ENCODE peak calls at places on chromosomes 1 and 21, in six cellular contexts. N is NCI-H1092, V is AG10803, X is NCI-H69, B is AG08396, A is nephron progenitor cell. I is an unnamed sample.

GRCh38 chr1:155127672-155128468 is at the start of gene EFNA1:
- DNase-seq in N (no peak), V (no peak), X (peak; percentile 82), B (peak; percentile 58), A (peak; percentile 76), I (no peak)

GRCh38 chr1:194474701-194475100 is 1288.3 kb upstream of the B3GALT2 start:
- DNase-seq in N (no peak), V (no peak), X (peak; percentile 89), B (no peak), A (no peak), I (peak; percentile 75)

GRCh38 chr21:29508311-29508710 is 209.6 kb downstream of the BACH1 start:
- DNase-seq in N (no peak), V (no peak), X (no peak), B (no peak), A (no peak), I (no peak)

GRCh38 chr21:39003982-39004775 is 179.1 kb downstream of the PSMG1 start:
- DNase-seq in N (peak; percentile 24), V (peak; percentile 68), X (peak; percentile 10), B (peak; percentile 62), A (no peak), I (no peak)

GRCh38 chr21:36654341-36654740 is 44.6 kb upstream of the SIM2 start:
- DNase-seq in N (no peak), V (no peak), X (no peak), B (no peak), A (no peak), I (no peak)

GRCh38 chr1:77900687-77901293 is 12.4 kb downstream of the NEXN start:
- DNase-seq in N (no peak), V (peak; percentile 69), X (peak; percentile 55), B (peak; percentile 18), A (peak; percentile 19), I (peak; percentile 14)

GRCh38 chr21:44802396-44803153 is 955 bp upstream of the UBE2G2 start:
- DNase-seq in N (no peak), V (no peak), X (peak; percentile 75), B (peak; percentile 35), A (peak; percentile 27), I (no peak)

GRCh38 chr1:201678264-201679101 is 139.6 kb downstream of the NAV1 start:
- DNase-seq in N (no peak), V (no peak), X (peak; percentile 98), B (no peak), A (peak; percentile 26), I (no peak)

GRCh38 chr1:198935371-198935921 is 296.6 kb downstream of the PTPRC start:
- DNase-seq in N (peak; percentile 72), V (peak; percentile 90), X (peak; percentile 100), B (peak; percentile 65), A (peak; percentile 11), I (no peak)

GRCh38 chr1:245874942-245875580 is 632.0 kb downstream of the SMYD3 start:
- DNase-seq in N (peak; percentile 92), V (peak; percentile 100), X (peak; percentile 97), B (peak; percentile 76), A (no peak), I (no peak)

GRCh38 chr1:22037520-22037919 is 15.0 kb upstream of the CDC42 start:
- DNase-seq in N (no peak), V (no peak), X (no peak), B (no peak), A (no peak), I (no peak)

GRCh38 chr1:189682591-189682990 is 795.1 kb downstream of the BRINP3 start:
- DNase-seq in N (no peak), V (no peak), X (peak; percentile 87), B (no peak), A (no peak), I (no peak)

GRCh38 chr1:201397675-201398074 is 1.4 kb downstream of the LAD1 start:
- DNase-seq in N (no peak), V (no peak), X (no peak), B (no peak), A (no peak), I (no peak)

GRCh38 chr1:168285419-168285790 is 4.7 kb downstream of the TBX19 start:
- DNase-seq in N (no peak), V (no peak), X (peak; percentile 75), B (no peak), A (no peak), I (no peak)

GRCh38 chr1:17004466-17005364 is 7.0 kb downstream of the ATP13A2 start:
- DNase-seq in N (no peak), V (no peak), X (no peak), B (peak; percentile 24), A (no peak), I (no peak)

GRCh38 chr1:65036614-65037180 is 70.3 kb upstream of the JAK1 start:
- DNase-seq in N (no peak), V (peak; percentile 20), X (no peak), B (no peak), A (no peak), I (no peak)

GRCh38 chr1:102500795-102501194 is 504.1 kb upstream of the OLFM3 start:
- DNase-seq in N (no peak), V (no peak), X (peak; percentile 79), B (no peak), A (no peak), I (no peak)

GRCh38 chr1:113109908-113110554 is 37.0 kb downstream of the LRIG2 start:
- DNase-seq in N (no peak), V (peak; percentile 94), X (no peak), B (peak; percentile 77), A (no peak), I (no peak)

GRCh38 chr1:109891930-109892329 is 18.7 kb upstream of the CSF1 start:
- DNase-seq in N (no peak), V (no peak), X (peak; percentile 47), B (no peak), A (no peak), I (no peak)

GRCh38 chr1:8424539-8425116 is 106.7 kb downstream of the SLC45A1 start:
- DNase-seq in N (no peak), V (no peak), X (peak; percentile 59), B (no peak), A (no peak), I (no peak)

GRCh38 chr1:205275133-205275532 is 46.4 kb downstream of the NUAK2 start:
- DNase-seq in N (peak; percentile 84), V (no peak), X (peak; percentile 79), B (no peak), A (no peak), I (no peak)

GRCh38 chr1:176225485-176225884 is 18.4 kb upstream of the COP1 start:
- DNase-seq in N (no peak), V (no peak), X (peak; percentile 37), B (no peak), A (no peak), I (no peak)

GRCh38 chr1:109482796-109483638 is 688 bp upstream of the ATXN7L2 start:
- DNase-seq in N (peak; percentile 73), V (no peak), X (peak; percentile 73), B (no peak), A (peak; percentile 67), I (no peak)

GRCh38 chr1:225871374-225872074 is 10.7 kb downstream of the TMEM63A start:
- DNase-seq in N (peak; percentile 89), V (no peak), X (peak; percentile 98), B (no peak), A (no peak), I (no peak)

GRCh38 chr1:200895801-200896570 is 1.3 kb downstream of the INAVA start:
- DNase-seq in N (no peak), V (no peak), X (no peak), B (no peak), A (no peak), I (no peak)

GRCh38 chr1:41811051-41811795 is 107.5 kb downstream of the HIVEP3 start:
- DNase-seq in N (no peak), V (peak; percentile 28), X (peak; percentile 12), B (no peak), A (no peak), I (no peak)

GRCh38 chr1:186239211-186239610 is 135.8 kb downstream of the TPR start:
- DNase-seq in N (no peak), V (peak; percentile 68), X (no peak), B (no peak), A (no peak), I (no peak)

GRCh38 chr1:85321237-85321964 is 45.0 kb upstream of the BCL10 start:
- DNase-seq in N (no peak), V (peak; percentile 83), X (no peak), B (no peak), A (no peak), I (no peak)

GRCh38 chr21:33208534-33208933 is 21.2 kb upstream of the IFNAR2 start:
- DNase-seq in N (no peak), V (no peak), X (no peak), B (no peak), A (no peak), I (no peak)

GRCh38 chr1:20124451-20125057 is 5.2 kb upstream of the PLA2G2D start:
- DNase-seq in N (no peak), V (peak; percentile 72), X (no peak), B (peak; percentile 68), A (no peak), I (no peak)

GRCh38 chr21:34887729-34888568 is 161.2 kb downstream of the RUNX1 start:
- DNase-seq in N (no peak), V (peak; percentile 96), X (peak; percentile 70), B (peak; percentile 93), A (peak; percentile 57), I (no peak)

GRCh38 chr1:118404024-118404423 is 219.0 kb upstream of the SPAG17 start:
- DNase-seq in N (no peak), V (no peak), X (no peak), B (no peak), A (no peak), I (no peak)